ENCODE peak calls at places on chromosomes 11 and 22, in four cellular contexts. One of them, this sample, is unnamed.

GRCh38 chr11:626475-627272 is at the start of gene SCT:
- DNase-seq in astrocyte of the spinal cord: no peak
- DNase-seq in T47D: no peak
- DNase-seq in heart right ventricle: no peak
- DNase-seq in this sample: no peak

GRCh38 chr11:45151362-45151982 is 5.0 kb downstream of the PRDM11 start:
- DNase-seq in astrocyte of the spinal cord: no peak
- DNase-seq in T47D: no peak
- DNase-seq in heart right ventricle: no peak
- DNase-seq in this sample: no peak

GRCh38 chr11:130096042-130096441 is 26.3 kb downstream of the APLP2 start:
- DNase-seq in astrocyte of the spinal cord: no peak
- DNase-seq in T47D: no peak
- DNase-seq in heart right ventricle: no peak
- DNase-seq in this sample: no peak

GRCh38 chr11:112523477-112523876 is 262.8 kb upstream of the PLET1 start:
- DNase-seq in astrocyte of the spinal cord: peak; percentile 3
- DNase-seq in T47D: no peak
- DNase-seq in heart right ventricle: peak; percentile 31
- DNase-seq in this sample: peak; percentile 90

GRCh38 chr22:46066691-46067090 is 83.6 kb upstream of the PPARA start:
- DNase-seq in astrocyte of the spinal cord: peak; percentile 36
- DNase-seq in T47D: no peak
- DNase-seq in heart right ventricle: no peak
- DNase-seq in this sample: peak; percentile 73

GRCh38 chr11:128625316-128625715 is 38.0 kb upstream of the ETS1 start:
- DNase-seq in astrocyte of the spinal cord: no peak
- DNase-seq in T47D: no peak
- DNase-seq in heart right ventricle: no peak
- DNase-seq in this sample: no peak

GRCh38 chr11:10505278-10506012 is 35.5 kb downstream of the RNF141 start:
- DNase-seq in astrocyte of the spinal cord: no peak
- DNase-seq in T47D: no peak
- DNase-seq in heart right ventricle: no peak
- DNase-seq in this sample: no peak

GRCh38 chr11:86761978-86762377 is 38.4 kb upstream of the PRSS23 start:
- DNase-seq in astrocyte of the spinal cord: peak; percentile 59
- DNase-seq in T47D: no peak
- DNase-seq in heart right ventricle: no peak
- DNase-seq in this sample: peak; percentile 46

GRCh38 chr22:35352214-35353111 is 28.4 kb upstream of the HMOX1 start:
- DNase-seq in astrocyte of the spinal cord: no peak
- DNase-seq in T47D: no peak
- DNase-seq in heart right ventricle: peak; percentile 62
- DNase-seq in this sample: no peak

GRCh38 chr11:134644489-134645456 is 232.7 kb upstream of the B3GAT1 start:
- DNase-seq in astrocyte of the spinal cord: no peak
- DNase-seq in T47D: peak; percentile 81
- DNase-seq in heart right ventricle: no peak
- DNase-seq in this sample: no peak

GRCh38 chr11:114080219-114080618 is 20.7 kb downstream of the ZBTB16 start:
- DNase-seq in astrocyte of the spinal cord: peak; percentile 67
- DNase-seq in T47D: no peak
- DNase-seq in heart right ventricle: no peak
- DNase-seq in this sample: peak; percentile 67